ENCODE peak calls at places on chromosomes 2 and 18, in four cellular contexts. I is retinal pigment epithelial cell, D is AG04449, L is A549. T is an unnamed sample.

GRCh38 chr18:26488417-26489009 is 59.8 kb downstream of the KCTD1 start:
- DNase-seq in I (no peak), D (no peak), L (no peak), T (no peak)

GRCh38 chr2:148201075-148202004 is 180.4 kb downstream of the MBD5 start:
- DNase-seq in I (no peak), D (no peak), L (peak; percentile 85), T (peak; percentile 50)

GRCh38 chr2:223970343-223971128 is 13.3 kb downstream of the MRPL44 start:
- DNase-seq in I (no peak), D (no peak), L (peak; percentile 64), T (peak; percentile 71)

GRCh38 chr2:127634066-127634617 is 11.8 kb upstream of the GPR17 start:
- DNase-seq in I (no peak), D (no peak), L (no peak), T (no peak)

GRCh38 chr2:20182241-20182931 is 42.5 kb downstream of the SDC1 start:
- DNase-seq in I (no peak), D (no peak), L (peak; percentile 94), T (peak; percentile 76)

GRCh38 chr2:39514825-39515224 is 77.7 kb upstream of the MAP4K3 start:
- DNase-seq in I (no peak), D (no peak), L (no peak), T (no peak)

GRCh38 chr18:74190086-74190485 is 41.8 kb downstream of the TIMM21 start:
- DNase-seq in I (no peak), D (peak; percentile 26), L (no peak), T (peak; percentile 25)

GRCh38 chr18:32026491-32027086 is 8.0 kb downstream of the RNF125 start:
- DNase-seq in I (no peak), D (no peak), L (no peak), T (no peak)

GRCh38 chr18:6842081-6842480 is 112.6 kb downstream of the ARHGAP28 start:
- DNase-seq in I (no peak), D (no peak), L (no peak), T (no peak)

GRCh38 chr2:27369471-27370025 is 590 bp downstream of the EIF2B4 start:
- DNase-seq in I (no peak), D (no peak), L (no peak), T (peak; percentile 59)

GRCh38 chr2:54789878-54790277 is 66.4 kb downstream of the EML6 start:
- DNase-seq in I (no peak), D (no peak), L (no peak), T (no peak)

GRCh38 chr2:111898703-111899514 is 502 bp downstream of the MERTK start:
- DNase-seq in I (no peak), D (no peak), L (peak; percentile 18), T (no peak)

GRCh38 chr2:170774074-170774473 is 3.9 kb downstream of the ERICH2 start:
- DNase-seq in I (no peak), D (no peak), L (no peak), T (no peak)

GRCh38 chr2:113977660-113978523 is 88.0 kb downstream of the ACTR3 start:
- DNase-seq in I (peak; percentile 43), D (no peak), L (no peak), T (peak; percentile 58)

GRCh38 chr2:122145805-122146204 is 390.4 kb downstream of the TSN start:
- DNase-seq in I (no peak), D (no peak), L (no peak), T (no peak)

GRCh38 chr2:47867205-47867604 is 39.1 kb downstream of the FBXO11 start:
- DNase-seq in I (peak; percentile 62), D (no peak), L (peak; percentile 24), T (peak; percentile 94)

GRCh38 chr2:37776487-37776886 is 105.0 kb upstream of the CDC42EP3 start:
- DNase-seq in I (peak; percentile 89), D (peak; percentile 87), L (peak; percentile 60), T (peak; percentile 87)

GRCh38 chr2:37774976-37775907 is 103.8 kb upstream of the CDC42EP3 start:
- DNase-seq in I (no peak), D (no peak), L (no peak), T (peak; percentile 61)

GRCh38 chr2:37779123-37779522 is 107.7 kb upstream of the CDC42EP3 start:
- DNase-seq in I (no peak), D (no peak), L (no peak), T (no peak)

GRCh38 chr2:37773354-37773753 is 101.9 kb upstream of the CDC42EP3 start:
- DNase-seq in I (no peak), D (no peak), L (no peak), T (no peak)

DNA sequence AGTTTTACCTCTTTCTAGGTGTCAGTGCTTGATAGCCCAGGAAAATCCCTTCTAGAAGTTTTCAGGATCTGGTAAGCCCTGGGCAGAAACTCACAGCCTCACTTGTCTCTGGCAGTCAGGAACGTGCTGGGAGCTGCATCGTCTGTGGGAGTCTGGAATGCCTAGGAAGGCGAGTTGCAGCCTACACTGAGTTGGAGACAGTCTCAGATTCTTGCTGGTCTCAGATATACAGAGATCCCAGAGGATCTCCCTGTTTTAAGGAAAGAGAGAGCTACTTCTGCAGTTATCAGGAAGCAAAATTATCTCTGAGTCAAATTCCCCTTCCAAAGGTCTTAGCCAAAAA is 104.4 kb upstream of the CDC42EP3 start:
- DNase-seq in I (no peak), D (no peak), L (no peak), T (peak; percentile 68)
- H3K4me3 ChIP-seq in I (no peak overlapping the region), D (no peak overlapping the region), L (no peak overlapping the region), T (no peak overlapping the region)

DNA sequence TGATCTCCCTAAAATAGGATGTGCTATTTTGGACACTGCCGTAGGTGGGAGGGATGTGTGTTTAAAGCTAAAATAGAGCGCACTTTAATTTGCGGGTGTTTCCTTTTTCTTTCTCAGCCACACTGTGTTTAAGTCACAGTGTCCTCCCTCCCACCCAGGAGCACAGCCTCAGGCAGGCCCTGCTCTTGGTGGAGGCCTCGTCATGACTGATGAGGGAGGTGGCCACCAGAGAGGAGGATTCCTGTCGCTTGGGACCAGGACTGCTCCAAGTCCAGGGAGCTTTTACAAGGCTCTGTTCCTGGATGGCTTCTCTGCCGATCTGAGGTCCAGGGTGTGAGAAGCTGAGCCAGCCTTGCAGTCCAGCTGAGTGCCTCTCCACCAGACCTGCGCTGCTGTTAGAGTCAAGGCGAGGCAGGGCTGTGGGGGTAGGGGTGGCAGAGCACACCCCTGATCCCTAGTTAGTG is 33.5 kb downstream of the INPP4A start:
- DNase-seq in I (no peak), D (no peak), L (no peak), T (no peak)
- TF ChIP-seq CTCF in I (no peak), D (no peak), L (no peak), T (no peak)

GRCh38 chr2:7586898-7587297 is 669.7 kb downstream of the RNF144A start:
- DNase-seq in I (no peak), D (no peak), L (no peak), T (no peak)
- H3K4me3 ChIP-seq in I (no peak overlapping the region), D (no peak overlapping the region), L (no peak overlapping the region), T (no peak overlapping the region)

GRCh38 chr18:44153976-44154375 is 526.7 kb upstream of the SETBP1 start:
- DNase-seq in I (no peak), D (no peak), L (no peak), T (no peak)

GRCh38 chr18:44149706-44150105 is 531.0 kb upstream of the SETBP1 start:
- DNase-seq in I (peak; percentile 78), D (peak; percentile 4), L (peak; percentile 1), T (peak; percentile 93)
- TF ChIP-seq CTCF in I (no peak), D (no peak), L (no peak), T (no peak)

DNA sequence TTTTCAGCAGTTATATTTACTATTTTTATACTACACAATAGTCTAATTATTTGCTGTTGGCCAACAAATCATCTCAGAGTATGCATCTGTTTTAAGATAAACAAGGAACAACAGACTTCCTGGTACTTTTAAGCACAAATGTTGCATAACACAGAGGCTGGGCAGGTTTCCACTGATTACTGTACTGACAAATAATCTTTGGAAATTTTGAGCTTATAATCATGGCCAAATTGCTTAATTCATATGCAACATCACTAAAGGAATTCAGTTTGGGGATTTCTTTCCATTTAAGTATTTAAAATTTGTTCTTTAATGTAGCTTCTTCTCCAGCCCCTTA is 737.3 kb upstream of the SALL3 start:
- DNase-seq in I (no peak), D (no peak), L (no peak), T (no peak)
- H3K4me3 ChIP-seq in I (no peak overlapping the region), D (no peak overlapping the region), L (no peak overlapping the region), T (no peak overlapping the region)

GRCh38 chr2:234950730-234951385 is 959 bp upstream of the SH3BP4 start:
- DNase-seq in I (no peak), D (no peak), L (no peak), T (peak; percentile 55)
- TF ChIP-seq CTCF in I (peak; percentile 17), D (no peak), L (no peak), T (no peak)

DNA sequence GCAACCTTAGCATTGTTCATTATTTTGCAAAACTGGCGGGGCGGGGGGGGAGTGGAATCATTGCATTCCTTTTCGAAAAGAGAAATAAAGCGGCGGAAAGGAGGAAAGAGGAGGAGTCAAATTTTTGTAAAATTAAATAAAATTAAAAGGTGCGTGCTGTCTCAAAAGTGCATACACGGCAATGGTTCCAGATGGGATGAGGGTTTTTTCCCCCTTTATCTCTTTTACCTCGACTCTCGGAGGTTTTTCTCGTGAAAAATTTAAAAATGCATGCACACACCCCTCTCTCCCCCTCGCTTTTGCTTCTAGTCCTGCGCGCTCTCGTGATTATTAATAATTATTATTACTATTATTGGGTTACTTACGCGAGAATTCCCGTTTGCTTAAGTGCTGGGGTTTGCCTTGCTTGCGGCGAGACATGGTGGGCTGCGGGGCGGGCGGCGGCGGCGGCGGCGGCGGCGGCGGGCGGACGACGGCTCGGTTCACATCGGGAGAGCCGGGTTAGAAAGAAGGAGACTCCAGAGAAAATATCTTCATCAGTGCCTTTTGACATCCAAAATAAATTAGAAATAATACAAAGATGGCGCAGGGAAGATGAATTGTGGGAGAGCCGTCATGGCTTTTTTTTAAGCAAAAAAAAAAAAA is 481 bp downstream of the BCL11A start:
- DNase-seq in I (no peak), D (no peak), L (no peak), T (no peak)
- H3K4me3 ChIP-seq in I (peak overlapping the region; percentile 68), D (peak overlapping the region; percentile 75), L (peak overlapping the region; percentile 63), T (peak overlapping the region; percentile 25)